ENCODE peak calls at places on chromosomes 1 and 21, in nine cellular contexts. Q is NCI-H460; Y is GM12864; E is BJ; D is fibroblast of lung; S is CD8-positive, alpha-beta memory T cell; F is GM04504; B is non-pigmented ciliary epithelial cell; O is left ventricle myocardium inferior. A is an unnamed sample.

GRCh38 chr1:167491586-167492408 is 26.5 kb downstream of the CD247 start:
- DNase-seq in Q (no peak), Y (no peak), E (no peak), D (no peak), S (no peak), F (no peak), B (no peak), O (no peak), A (no peak)

GRCh38 chr21:28674807-28675206 is 317.9 kb downstream of the LTN1 start:
- DNase-seq in Q (no peak), Y (no peak), E (no peak), D (no peak), S (no peak), F (no peak), B (no peak), O (no peak), A (no peak)

GRCh38 chr1:24966724-24967346 is 36.8 kb upstream of the RUNX3 start:
- DNase-seq in Q (peak; percentile 70), Y (no peak), E (no peak), D (peak; percentile 70), S (peak; percentile 54), F (peak; percentile 54), B (peak; percentile 46), O (no peak), A (peak; percentile 29)

GRCh38 chr1:201172336-201172735 is 18.1 kb upstream of the TMEM9 start:
- DNase-seq in Q (peak; percentile 77), Y (no peak), E (no peak), D (no peak), S (no peak), F (no peak), B (no peak), O (no peak), A (no peak)

GRCh38 chr1:78591971-78592370 is 28.3 kb upstream of the IFI44L start:
- DNase-seq in Q (no peak), Y (no peak), E (no peak), D (no peak), S (no peak), F (peak; percentile 18), B (no peak), O (no peak), A (no peak)

GRCh38 chr21:45615145-45615711 is 28.3 kb upstream of the PCBP3 start:
- DNase-seq in Q (peak; percentile 47), Y (peak; percentile 58), E (no peak), D (no peak), S (peak; percentile 81), F (no peak), B (no peak), O (no peak), A (no peak)

GRCh38 chr1:172969611-172970010 is 81.1 kb downstream of the TNFSF18 start:
- DNase-seq in Q (peak; percentile 92), Y (no peak), E (peak; percentile 95), D (peak; percentile 68), S (no peak), F (peak; percentile 68), B (no peak), O (no peak), A (no peak)

GRCh38 chr1:34460193-34460592 is 283.5 kb downstream of the C1orf94 start:
- DNase-seq in Q (no peak), Y (peak; percentile 42), E (no peak), D (no peak), S (peak; percentile 7), F (no peak), B (no peak), O (no peak), A (no peak)

GRCh38 chr1:72434070-72434469 is 151.7 kb upstream of the NEGR1 start:
- DNase-seq in Q (no peak), Y (no peak), E (no peak), D (no peak), S (no peak), F (no peak), B (no peak), O (no peak), A (no peak)

GRCh38 chr21:34022557-34023335 is 50.6 kb upstream of the MRPS6 start:
- DNase-seq in Q (no peak), Y (peak; percentile 51), E (no peak), D (no peak), S (peak; percentile 3), F (no peak), B (no peak), O (no peak), A (no peak)

GRCh38 chr1:224922404-224923164 is 6.9 kb upstream of the DNAH14 start:
- DNase-seq in Q (peak; percentile 47), Y (no peak), E (no peak), D (peak; percentile 41), S (no peak), F (peak; percentile 3), B (no peak), O (no peak), A (peak; percentile 28)

GRCh38 chr1:114607223-114607622 is 25.8 kb upstream of the BCAS2 start:
- DNase-seq in Q (no peak), Y (no peak), E (no peak), D (no peak), S (no peak), F (no peak), B (no peak), O (no peak), A (no peak)

GRCh38 chr21:41135715-41136114 is 32.2 kb upstream of the BACE2 start:
- DNase-seq in Q (no peak), Y (no peak), E (no peak), D (no peak), S (no peak), F (no peak), B (no peak), O (no peak), A (no peak)

GRCh38 chr1:98035587-98035986 is 114.8 kb upstream of the DPYD start:
- DNase-seq in Q (no peak), Y (no peak), E (no peak), D (peak; percentile 45), S (no peak), F (no peak), B (no peak), O (no peak), A (no peak)

GRCh38 chr1:94121411-94121821 is 468 bp upstream of the ABCA4 start:
- DNase-seq in Q (no peak), Y (no peak), E (no peak), D (no peak), S (no peak), F (no peak), B (no peak), O (no peak), A (no peak)

A was measured in astrocyte of the cerebellum.